ENCODE peak calls at places on chromosomes 5 and 9, in nine cellular contexts. T is lung; D is foreskin fibroblast; A is fibroblast of the conjunctiva; K is BJ; I is NCI-H187; G is NCI-H1436; S is hippocampal formation; C is effector memory CD4-positive, alpha-beta T cell. E is an unnamed sample.

GRCh38 chr9:37998881-37999311 is 70.1 kb downstream of the SHB start:
- DNase-seq in T (no peak), D (no peak), A (no peak), K (no peak), I (no peak), G (peak; percentile 56), S (no peak), C (no peak), E (no peak)

GRCh38 chr5:18305288-18305899 is 671.1 kb downstream of the TAF11L14 start:
- DNase-seq in T (no peak), D (peak; percentile 49), A (peak; percentile 5), K (no peak), I (no peak), G (no peak), S (peak; percentile 39), C (no peak), E (no peak)

GRCh38 chr9:36165766-36166149 is 3.4 kb upstream of the CCIN start:
- DNase-seq in T (no peak), D (peak; percentile 77), A (no peak), K (no peak), I (no peak), G (no peak), S (no peak), C (no peak), E (no peak)

GRCh38 chr5:52443187-52443586 is 344.5 kb upstream of the ITGA1 start:
- DNase-seq in T (no peak), D (no peak), A (no peak), K (no peak), I (no peak), G (no peak), S (no peak), C (no peak), E (no peak)

GRCh38 chr5:179345429-179346321 is at the start of gene ADAMTS2:
- DNase-seq in T (peak; percentile 41), D (peak; percentile 87), A (peak; percentile 45), K (no peak), I (no peak), G (no peak), S (no peak), C (no peak), E (no peak)

GRCh38 chr9:17031546-17031945 is 103.3 kb upstream of the CNTLN start:
- DNase-seq in T (no peak), D (peak; percentile 24), A (no peak), K (no peak), I (no peak), G (no peak), S (peak; percentile 19), C (no peak), E (no peak)

GRCh38 chr9:73541923-73542322 is 390.3 kb downstream of the ANXA1 start:
- DNase-seq in T (no peak), D (no peak), A (no peak), K (no peak), I (no peak), G (no peak), S (no peak), C (no peak), E (no peak)

GRCh38 chr9:16100596-16101091 is 547.8 kb downstream of the CCDC171 start:
- DNase-seq in T (peak; percentile 36), D (peak; percentile 79), A (peak; percentile 49), K (no peak), I (no peak), G (no peak), S (peak; percentile 6), C (no peak), E (no peak)

GRCh38 chr9:31700252-31701045 is 684.0 kb upstream of the ACO1 start:
- DNase-seq in T (no peak), D (peak; percentile 6), A (no peak), K (no peak), I (peak; percentile 16), G (no peak), S (no peak), C (no peak), E (no peak)

GRCh38 chr5:164302533-164303235 is 797.3 kb downstream of the MAT2B start:
- DNase-seq in T (no peak), D (peak; percentile 22), A (no peak), K (no peak), I (no peak), G (no peak), S (no peak), C (no peak), E (no peak)

GRCh38 chr5:8848997-8849585 is 696.8 kb downstream of the SEMA5A start:
- DNase-seq in T (no peak), D (peak; percentile 94), A (no peak), K (peak; percentile 80), I (no peak), G (no peak), S (no peak), C (no peak), E (no peak)

E was measured in C1 segment of cervical spinal cord.